ENCODE peak calls at places on chromosomes 7 and 10, in nine cellular contexts. U is GM23248, Z is neuronal stem cell, B is NCI-H1436, R is COLO829, F is mesenchymal stem cell, D is CD14-positive monocyte, M is tibial nerve, P is cerebellar cortex. I is an unnamed sample.
A peak's percentile ranks its signal among the peaks of the same experiment; 100 is the strongest.

GRCh38 chr7:73621168-73622063 is 2.9 kb downstream of the MLXIPL start:
- DNase-seq in U (no peak), Z (no peak), B (no peak), R (no peak), F (no peak), D (no peak), M (no peak), P (no peak), I (no peak)

GRCh38 chr7:51234139-51234538 is 82.5 kb downstream of the COBL start:
- DNase-seq in U (no peak), Z (no peak), B (no peak), R (no peak), F (no peak), D (no peak), M (no peak), P (peak; percentile 93), I (no peak)

GRCh38 chr10:72250666-72251065 is 23.1 kb upstream of the DDIT4 start:
- DNase-seq in U (peak; percentile 84), Z (no peak), B (no peak), R (no peak), F (peak; percentile 62), D (no peak), M (peak; percentile 60), P (no peak), I (no peak)

GRCh38 chr10:96910488-96911395 is 78.6 kb downstream of the LCOR start:
- DNase-seq in U (peak; percentile 52), Z (peak; percentile 26), B (no peak), R (peak; percentile 49), F (peak; percentile 34), D (no peak), M (peak; percentile 18), P (peak; percentile 51), I (no peak)

GRCh38 chr7:93799750-93800357 is 90.7 kb downstream of the TFPI2 start:
- DNase-seq in U (peak; percentile 44), Z (peak; percentile 6), B (no peak), R (peak; percentile 51), F (peak; percentile 28), D (no peak), M (no peak), P (peak; percentile 5), I (no peak)

GRCh38 chr7:128837521-128837921 is 7.3 kb downstream of the FLNC start:
- DNase-seq in U (no peak), Z (no peak), B (no peak), R (no peak), F (no peak), D (no peak), M (no peak), P (no peak), I (no peak)

GRCh38 chr10:18310761-18311160 is 170.5 kb downstream of the CACNB2 start:
- DNase-seq in U (no peak), Z (no peak), B (no peak), R (no peak), F (no peak), D (no peak), M (no peak), P (no peak), I (no peak)

GRCh38 chr7:101173752-101174244 is 6.3 kb downstream of the NAT16 start:
- DNase-seq in U (peak; percentile 78), Z (no peak), B (peak; percentile 47), R (peak; percentile 74), F (no peak), D (peak; percentile 56), M (no peak), P (no peak), I (no peak)

GRCh38 chr7:157559596-157560257 is 222.9 kb downstream of the DNAJB6 start:
- DNase-seq in U (no peak), Z (no peak), B (no peak), R (no peak), F (no peak), D (peak; percentile 38), M (no peak), P (no peak), I (no peak)

GRCh38 chr7:55641273-55641691 is 69.0 kb upstream of the VOPP1 start:
- DNase-seq in U (peak; percentile 90), Z (peak; percentile 66), B (peak; percentile 71), R (peak; percentile 82), F (peak; percentile 75), D (no peak), M (peak; percentile 8), P (peak; percentile 84), I (no peak)

GRCh38 chr10:103278862-103279298 is 1.9 kb downstream of the INA start:
- DNase-seq in U (peak; percentile 71), Z (peak; percentile 75), B (no peak), R (no peak), F (peak; percentile 53), D (no peak), M (peak; percentile 24), P (peak; percentile 36), I (no peak)

GRCh38 chr7:111486472-111487142 is 75.7 kb downstream of the IMMP2L start:
- DNase-seq in U (peak; percentile 76), Z (peak; percentile 30), B (peak; percentile 45), R (peak; percentile 69), F (peak; percentile 62), D (no peak), M (peak; percentile 55), P (peak; percentile 75), I (no peak)

GRCh38 chr10:79184141-79184625 is 115.4 kb downstream of the ZMIZ1 start:
- DNase-seq in U (peak; percentile 94), Z (no peak), B (peak; percentile 76), R (peak; percentile 16), F (peak; percentile 95), D (no peak), M (no peak), P (no peak), I (no peak)

GRCh38 chr10:102669206-102670064 is 25.2 kb downstream of the TRIM8 start:
- DNase-seq in U (peak; percentile 80), Z (no peak), B (no peak), R (no peak), F (peak; percentile 72), D (no peak), M (no peak), P (no peak), I (no peak)

GRCh38 chr10:133261726-133262325 is 14.8 kb downstream of the ADAM8 start:
- DNase-seq in U (peak; percentile 80), Z (no peak), B (peak; percentile 81), R (peak; percentile 71), F (peak; percentile 56), D (peak; percentile 88), M (peak; percentile 88), P (peak; percentile 50), I (peak; percentile 83)

GRCh38 chr10:24703700-24704099 is 20.0 kb downstream of the ARHGAP21 start:
- DNase-seq in U (peak; percentile 86), Z (no peak), B (no peak), R (no peak), F (peak; percentile 56), D (no peak), M (peak; percentile 40), P (no peak), I (no peak)

GRCh38 chr10:29146311-29146710 is 142.6 kb upstream of the LYZL1 start:
- DNase-seq in U (no peak), Z (no peak), B (no peak), R (no peak), F (no peak), D (no peak), M (no peak), P (no peak), I (no peak)

GRCh38 chr10:102668312-102669110 is 24.2 kb downstream of the TRIM8 start:
- DNase-seq in U (no peak), Z (no peak), B (no peak), R (no peak), F (no peak), D (no peak), M (no peak), P (no peak), I (no peak)

GRCh38 chr7:27546610-27547009 is 116.1 kb downstream of the HIBADH start:
- DNase-seq in U (peak; percentile 2), Z (no peak), B (no peak), R (no peak), F (no peak), D (no peak), M (no peak), P (no peak), I (no peak)

GRCh38 chr7:101231644-101232043 is 6.0 kb downstream of the CLDN15 start:
- DNase-seq in U (no peak), Z (no peak), B (no peak), R (no peak), F (no peak), D (no peak), M (no peak), P (no peak), I (no peak)

GRCh38 chr7:111756687-111757178 is 194.4 kb upstream of the IMMP2L start:
- DNase-seq in U (peak; percentile 78), Z (peak; percentile 44), B (no peak), R (peak; percentile 76), F (peak; percentile 77), D (no peak), M (peak; percentile 36), P (peak; percentile 54), I (peak; percentile 89)

GRCh38 chr10:114326794-114327193 is 77.5 kb downstream of the AFAP1L2 start:
- DNase-seq in U (no peak), Z (no peak), B (no peak), R (peak; percentile 13), F (no peak), D (no peak), M (no peak), P (no peak), I (no peak)

GRCh38 chr7:96187735-96188622 is 133.9 kb downstream of the SLC25A13 start:
- DNase-seq in U (peak; percentile 53), Z (no peak), B (no peak), R (no peak), F (no peak), D (no peak), M (no peak), P (no peak), I (no peak)

GRCh38 chr7:30931927-30932540 is 20.4 kb downstream of the AQP1 start:
- DNase-seq in U (no peak), Z (no peak), B (no peak), R (no peak), F (no peak), D (no peak), M (no peak), P (no peak), I (no peak)

GRCh38 chr10:12195603-12196506 is at the start of the genes CDC123 and NUDT5:
- DNase-seq in U (peak; percentile 97), Z (peak; percentile 78), B (peak; percentile 81), R (peak; percentile 81), F (peak; percentile 93), D (peak; percentile 78), M (peak; percentile 81), P (peak; percentile 92), I (peak; percentile 97)

GRCh38 chr7:389911-390601 is 100.1 kb downstream of the FOXL3 start:
- DNase-seq in U (no peak), Z (no peak), B (no peak), R (no peak), F (no peak), D (peak; percentile 32), M (no peak), P (no peak), I (no peak)

GRCh38 chr10:17162828-17163227 is 33.2 kb upstream of the CUBN start:
- DNase-seq in U (no peak), Z (no peak), B (no peak), R (no peak), F (no peak), D (no peak), M (no peak), P (no peak), I (no peak)

GRCh38 chr10:101050206-101051069 is 11.4 kb upstream of the KAZALD1 start:
- DNase-seq in U (peak; percentile 65), Z (peak; percentile 76), B (peak; percentile 77), R (peak; percentile 42), F (peak; percentile 51), D (no peak), M (no peak), P (peak; percentile 42), I (no peak)

GRCh38 chr7:85529197-85529596 is 342.3 kb upstream of the SEMA3D start:
- DNase-seq in U (peak; percentile 72), Z (no peak), B (no peak), R (no peak), F (peak; percentile 50), D (no peak), M (no peak), P (no peak), I (no peak)

GRCh38 chr7:113922049-113922448 is 3.2 kb upstream of the PPP1R3A start:
- DNase-seq in U (no peak), Z (no peak), B (no peak), R (no peak), F (no peak), D (no peak), M (no peak), P (no peak), I (no peak)

GRCh38 chr7:17696422-17696821 is 243.9 kb downstream of the SNX13 start:
- DNase-seq in U (peak; percentile 57), Z (no peak), B (peak; percentile 44), R (peak; percentile 91), F (peak; percentile 92), D (no peak), M (peak; percentile 90), P (no peak), I (peak; percentile 89)

I was measured in lower leg skin.